ENCODE peak calls at places on chromosomes 11 and 22, in eight cellular contexts. I, H, D, Y, Z, C, T and K are unnamed samples.

GRCh38 chr11:68890490-68891231 is 13.0 kb downstream of the MRPL21 start:
- DNase-seq in I (peak), H (no peak), D (peak), Y (no peak), Z (no peak), C (no peak), T (peak), K (peak)

GRCh38 chr11:101456812-101457211 is 127.0 kb downstream of the TRPC6 start:
- DNase-seq in I (no peak), H (no peak), D (no peak), Y (no peak), Z (no peak), C (no peak), T (peak), K (no peak)

GRCh38 chr11:124800226-124800929 is at the start of gene MSANTD2:
- DNase-seq in I (peak), H (peak), D (peak), Y (peak), Z (peak), C (peak), T (peak), K (peak)

GRCh38 chr11:10002221-10002620 is 291.8 kb downstream of the SBF2 start:
- DNase-seq in I (no peak), H (no peak), D (no peak), Y (no peak), Z (no peak), C (no peak), T (peak), K (no peak)

GRCh38 chr22:39960791-39961746 is 872 bp downstream of the TMA7B start:
- DNase-seq in I (peak), H (peak), D (no peak), Y (peak), Z (peak), C (no peak), T (peak), K (no peak)

GRCh38 chr22:18044548-18045271 is 20.3 kb upstream of the MICAL3 start:
- DNase-seq in I (no peak), H (no peak), D (no peak), Y (no peak), Z (no peak), C (no peak), T (peak), K (peak)

GRCh38 chr11:12120031-12121008 is 9.9 kb downstream of the MICAL2 start:
- DNase-seq in I (no peak), H (no peak), D (no peak), Y (no peak), Z (no peak), C (peak), T (no peak), K (no peak)

GRCh38 chr22:20206709-20207215 is 55.9 kb upstream of the CCDC188 start:
- DNase-seq in I (peak), H (peak), D (no peak), Y (no peak), Z (peak), C (no peak), T (peak), K (no peak)

GRCh38 chr22:26342719-26343449 is 86.2 kb upstream of the ASPHD2 start:
- DNase-seq in I (peak), H (no peak), D (peak), Y (no peak), Z (no peak), C (no peak), T (no peak), K (no peak)

GRCh38 chr11:77020751-77021150 is 13.4 kb upstream of the B3GNT6 start:
- DNase-seq in I (no peak), H (no peak), D (no peak), Y (no peak), Z (no peak), C (no peak), T (no peak), K (no peak)

GRCh38 chr11:121833970-121834369 is 282.0 kb downstream of the BLID start:
- DNase-seq in I (no peak), H (no peak), D (no peak), Y (no peak), Z (no peak), C (no peak), T (no peak), K (no peak)

GRCh38 chr22:32999039-32999861 is 58.9 kb downstream of the SYN3 start:
- DNase-seq in I (no peak), H (no peak), D (no peak), Y (no peak), Z (no peak), C (no peak), T (no peak), K (no peak)

GRCh38 chr11:776459-777287 is 614 bp downstream of the GATD1 start:
- DNase-seq in I (peak), H (peak), D (peak), Y (no peak), Z (no peak), C (peak), T (no peak), K (peak)

GRCh38 chr11:31817621-31818493 is 6.7 kb upstream of the PAX6 start:
- DNase-seq in I (no peak), H (no peak), D (no peak), Y (no peak), Z (no peak), C (peak), T (no peak), K (no peak)

GRCh38 chr22:36160499-36160942 is at the start of gene APOL3:
- DNase-seq in I (peak), H (peak), D (peak), Y (no peak), Z (peak), C (no peak), T (peak), K (no peak)

GRCh38 chr11:2215561-2216399 is 44.2 kb upstream of the TH start:
- DNase-seq in I (no peak), H (no peak), D (peak), Y (no peak), Z (no peak), C (no peak), T (no peak), K (peak)

GRCh38 chr11:128171496-128171895 is 415.9 kb downstream of the ETS1 start:
- DNase-seq in I (peak), H (no peak), D (no peak), Y (no peak), Z (no peak), C (no peak), T (peak), K (no peak)

GRCh38 chr11:100789500-100789899 is 102.4 kb downstream of the ARHGAP42 start:
- DNase-seq in I (no peak), H (no peak), D (peak), Y (no peak), Z (no peak), C (no peak), T (peak), K (no peak)

GRCh38 chr22:30506507-30506968 is 1.0 kb upstream of the SEC14L4 start:
- DNase-seq in I (no peak), H (no peak), D (no peak), Y (no peak), Z (no peak), C (no peak), T (no peak), K (no peak)

GRCh38 chr22:21766933-21767462 is 31.4 kb upstream of the YPEL1 start:
- DNase-seq in I (no peak), H (peak), D (no peak), Y (no peak), Z (peak), C (no peak), T (no peak), K (no peak)

GRCh38 chr11:76742912-76743311 is 40.2 kb upstream of the TSKU start:
- DNase-seq in I (no peak), H (no peak), D (no peak), Y (no peak), Z (no peak), C (no peak), T (peak), K (no peak)

GRCh38 chr11:60334005-60334620 is 7.1 kb downstream of the MS4A6E start:
- DNase-seq in I (peak), H (peak), D (no peak), Y (peak), Z (peak), C (peak), T (peak), K (no peak)

GRCh38 chr11:58805065-58805464 is 39.4 kb downstream of the GLYATL2 start:
- DNase-seq in I (peak), H (no peak), D (no peak), Y (no peak), Z (no peak), C (no peak), T (peak), K (no peak)

GRCh38 chr11:78414321-78415051 is 3.1 kb downstream of the GAB2 start:
- DNase-seq in I (peak), H (no peak), D (no peak), Y (no peak), Z (no peak), C (no peak), T (peak), K (no peak)

GRCh38 chr22:46864314-46865051 is 102.0 kb downstream of the TBC1D22A start:
- DNase-seq in I (no peak), H (no peak), D (no peak), Y (no peak), Z (no peak), C (no peak), T (no peak), K (no peak)

GRCh38 chr11:65436412-65437032 is 13.9 kb downstream of the NEAT1 start:
- DNase-seq in I (no peak), H (peak), D (peak), Y (no peak), Z (no peak), C (no peak), T (peak), K (no peak)

GRCh38 chr22:39623603-39624500 is 53.3 kb downstream of the CACNA1I start:
- DNase-seq in I (no peak), H (no peak), D (no peak), Y (no peak), Z (no peak), C (peak), T (no peak), K (no peak)

GRCh38 chr11:65129649-65130441 is 4.5 kb downstream of the SYVN1 start:
- DNase-seq in I (no peak), H (no peak), D (peak), Y (no peak), Z (no peak), C (no peak), T (no peak), K (peak)

GRCh38 chr11:122128146-122128545 is 12.1 kb upstream of the BLID start:
- DNase-seq in I (no peak), H (no peak), D (no peak), Y (no peak), Z (no peak), C (no peak), T (no peak), K (no peak)

GRCh38 chr11:2139691-2140337 is 625 bp upstream of the IGF2 start:
- DNase-seq in I (no peak), H (no peak), D (no peak), Y (no peak), Z (no peak), C (peak), T (no peak), K (no peak)

GRCh38 chr11:43576834-43577521 is 103.6 kb upstream of the HSD17B12 start:
- DNase-seq in I (peak), H (no peak), D (no peak), Y (no peak), Z (no peak), C (peak), T (peak), K (no peak)

GRCh38 chr22:47203554-47203991 is 441.1 kb downstream of the TBC1D22A start:
- DNase-seq in I (no peak), H (peak), D (peak), Y (no peak), Z (no peak), C (no peak), T (no peak), K (no peak)

GRCh38 chr22:38033522-38034277 is 23.5 kb upstream of the PICK1 start:
- DNase-seq in I (no peak), H (no peak), D (peak), Y (no peak), Z (no peak), C (peak), T (no peak), K (no peak)

GRCh38 chr11:74004694-74005615 is 3.9 kb downstream of the UCP3 start:
- DNase-seq in I (no peak), H (peak), D (peak), Y (peak), Z (peak), C (no peak), T (no peak), K (no peak)

GRCh38 chr22:22961574-22961973 is 74.0 kb downstream of the IGLL5 start:
- DNase-seq in I (no peak), H (no peak), D (no peak), Y (no peak), Z (no peak), C (no peak), T (no peak), K (no peak)

GRCh38 chr11:61904539-61905048 is 12.8 kb downstream of the RAB3IL1 start:
- DNase-seq in I (no peak), H (no peak), D (no peak), Y (no peak), Z (peak), C (peak), T (no peak), K (no peak)

GRCh38 chr11:86248609-86249008 is 4.1 kb downstream of the EED start:
- DNase-seq in I (no peak), H (peak), D (no peak), Y (no peak), Z (no peak), C (no peak), T (no peak), K (no peak)

GRCh38 chr11:130916238-130916855 is at the start of gene SNX19:
- DNase-seq in I (peak), H (peak), D (peak), Y (peak), Z (peak), C (peak), T (peak), K (peak)

GRCh38 chr11:109140857-109141515 is 281.0 kb upstream of the C11orf87 start:
- DNase-seq in I (no peak), H (no peak), D (no peak), Y (no peak), Z (no peak), C (no peak), T (no peak), K (no peak)

GRCh38 chr11:102749101-102749725 is 24.5 kb upstream of the MMP8 start:
- DNase-seq in I (no peak), H (no peak), D (no peak), Y (no peak), Z (no peak), C (no peak), T (no peak), K (no peak)